ENCODE peak calls at places on chromosomes 3 and 15, in four cellular contexts. K is LHCN-M2, Q is neural progenitor cell, J is OCI-M1. L is an unnamed sample.

GRCh38 chr15:69743091-69743490 is 290.5 kb downstream of the RPLP1 start:
- DNase-seq in K (peak; percentile 41), Q (peak; percentile 17), J (no peak), L (no peak)

GRCh38 chr3:13018039-13018431 is 55.2 kb downstream of the IQSEC1 start:
- DNase-seq in J (no peak), Q (peak; percentile 74), K (no peak), L (no peak)

GRCh38 chr3:195446359-195446758 is 3.5 kb upstream of the ACAP2 start:
- DNase-seq in Q (no peak), K (no peak), J (no peak), L (no peak)

GRCh38 chr15:81809543-81809942 is 236.3 kb downstream of the MEX3B start:
- DNase-seq in J (peak; percentile 70), K (peak; percentile 41), Q (peak; percentile 51), L (no peak)

GRCh38 chr15:25735550-25736384 is 127.4 kb downstream of the ATP10A start:
- DNase-seq in J (no peak), Q (no peak), K (no peak), L (no peak)

GRCh38 chr3:81394656-81395055 is 366.8 kb downstream of the GBE1 start:
- DNase-seq in J (no peak), Q (peak; percentile 16), K (no peak), L (no peak)

GRCh38 chr3:107206141-107206540 is 171.1 kb upstream of the CCDC54 start:
- DNase-seq in K (peak; percentile 80), J (peak; percentile 70), Q (peak; percentile 72), L (no peak)

GRCh38 chr15:60649845-60650548 is 171.1 kb upstream of the ICE2 start:
- DNase-seq in Q (no peak), K (peak; percentile 46), J (no peak), L (peak; percentile 9)

GRCh38 chr3:133712017-133712416 is 34.2 kb upstream of the TF start:
- DNase-seq in K (no peak), J (no peak), Q (no peak), L (no peak)

GRCh38 chr3:10322355-10322715 is 1.4 kb upstream of the SEC13 start:
- DNase-seq in K (no peak), Q (peak; percentile 30), J (peak; percentile 70), L (no peak)

GRCh38 chr15:33729648-33730047 is 238.6 kb upstream of the CHRM5 start:
- DNase-seq in Q (peak; percentile 26), J (peak; percentile 26), K (no peak), L (no peak)

GRCh38 chr3:188133219-188133618 is 20.7 kb upstream of the LPP start:
- DNase-seq in J (no peak), K (peak; percentile 75), Q (no peak), L (no peak)

GRCh38 chr3:79661866-79662265 is 105.9 kb downstream of the ROBO1 start:
- DNase-seq in K (no peak), Q (no peak), J (no peak), L (no peak)

GRCh38 chr3:148990211-148990610 is 1.1 kb upstream of the GYG1 start:
- DNase-seq in J (no peak), K (no peak), Q (no peak), L (no peak)

GRCh38 chr3:66107855-66108254 is 69.1 kb upstream of the MAGI1 start:
- DNase-seq in J (no peak), K (peak; percentile 83), Q (no peak), L (no peak)

GRCh38 chr15:79970921-79971434 is at the start of gene BCL2A1:
- DNase-seq in J (peak; percentile 71), Q (no peak), K (peak; percentile 73), L (peak; percentile 45)

GRCh38 chr15:66941231-66941711 is 124.1 kb upstream of the SMAD3 start:
- DNase-seq in Q (no peak), K (no peak), J (no peak), L (no peak)

GRCh38 chr3:96657710-96658109 is 156.7 kb upstream of the EPHA6 start:
- DNase-seq in Q (no peak), J (no peak), K (no peak), L (no peak)

GRCh38 chr3:119062892-119063291 is 28.2 kb upstream of the IGSF11 start:
- DNase-seq in J (no peak), K (no peak), Q (no peak), L (no peak)

GRCh38 chr15:35305031-35305555 is 220.0 kb upstream of the NANOGP8 start:
- DNase-seq in K (peak; percentile 18), J (no peak), Q (no peak), L (no peak)

L was measured in T follicular helper cell.